ENCODE peak calls at places on chromosomes 3 and 15, in seven cellular contexts. K is WTC11; H is CD8-positive, alpha-beta T cell; D is osteocyte; R is HFFc6; X is psoas muscle; Q is uterus. I is an unnamed sample.

GRCh38 chr3:45628746-45629145 is 34.2 kb downstream of the LIMD1 start:
- DNase-seq in K (no peak), H (no peak), D (no peak), R (no peak), X (no peak), Q (no peak), I (no peak)

GRCh38 chr15:39084683-39085530 is 496.0 kb upstream of the THBS1 start:
- DNase-seq in K (no peak), H (no peak), D (no peak), R (peak), X (no peak), Q (peak), I (peak)

GRCh38 chr15:73246411-73246810 is 122.3 kb downstream of the HCN4 start:
- DNase-seq in K (no peak), H (no peak), D (no peak), R (no peak), X (no peak), Q (no peak), I (no peak)

GRCh38 chr15:101168463-101168824 is 83.4 kb downstream of the CHSY1 start:
- DNase-seq in K (no peak), H (no peak), D (no peak), R (no peak), X (peak), Q (peak), I (peak)

GRCh38 chr3:193744822-193745684 is 152.0 kb downstream of the OPA1 start:
- DNase-seq in K (no peak), H (no peak), D (peak), R (no peak), X (no peak), Q (no peak), I (no peak)

GRCh38 chr15:40844543-40844981 is 714 bp downstream of the SPINT1 start:
- DNase-seq in K (peak), H (peak), D (no peak), R (no peak), X (peak), Q (no peak), I (no peak)

GRCh38 chr15:68821898-68822380 is 1.2 kb upstream of the ANP32A start:
- DNase-seq in K (no peak), H (no peak), D (no peak), R (no peak), X (no peak), Q (no peak), I (no peak)

GRCh38 chr3:9500108-9501050 is 53.2 kb downstream of the LHFPL4 start:
- DNase-seq in K (peak), H (peak), D (peak), R (peak), X (peak), Q (no peak), I (peak)

GRCh38 chr15:69413822-69414701 is at the start of gene KIF23:
- DNase-seq in K (peak), H (peak), D (peak), R (peak), X (peak), Q (peak), I (peak)

GRCh38 chr15:74616020-74616939 is 644 bp downstream of the CLK3 start:
- DNase-seq in K (peak), H (peak), D (no peak), R (peak), X (peak), Q (peak), I (peak)

GRCh38 chr3:155664922-155665695 is 79.8 kb downstream of the PLCH1 start:
- DNase-seq in K (no peak), H (no peak), D (no peak), R (peak), X (peak), Q (peak), I (peak)

GRCh38 chr3:45946307-45946706 is 3.0 kb downstream of the CXCR6 start:
- DNase-seq in K (no peak), H (no peak), D (no peak), R (peak), X (no peak), Q (no peak), I (peak)

GRCh38 chr3:60931452-60931851 is 319.8 kb downstream of the FHIT start:
- DNase-seq in K (no peak), H (no peak), D (no peak), R (no peak), X (no peak), Q (no peak), I (no peak)

GRCh38 chr15:81029416-81030367 is 29.0 kb downstream of the TLNRD1 start:
- DNase-seq in K (no peak), H (no peak), D (no peak), R (no peak), X (no peak), Q (no peak), I (peak)

GRCh38 chr3:156149781-156150375 is 29.5 kb downstream of the KCNAB1 start:
- DNase-seq in K (no peak), H (no peak), D (no peak), R (no peak), X (no peak), Q (no peak), I (peak)

GRCh38 chr3:14117468-14118399 is 6.9 kb downstream of the CHCHD4 start:
- DNase-seq in K (no peak), H (no peak), D (no peak), R (no peak), X (no peak), Q (no peak), I (no peak)

DNA sequence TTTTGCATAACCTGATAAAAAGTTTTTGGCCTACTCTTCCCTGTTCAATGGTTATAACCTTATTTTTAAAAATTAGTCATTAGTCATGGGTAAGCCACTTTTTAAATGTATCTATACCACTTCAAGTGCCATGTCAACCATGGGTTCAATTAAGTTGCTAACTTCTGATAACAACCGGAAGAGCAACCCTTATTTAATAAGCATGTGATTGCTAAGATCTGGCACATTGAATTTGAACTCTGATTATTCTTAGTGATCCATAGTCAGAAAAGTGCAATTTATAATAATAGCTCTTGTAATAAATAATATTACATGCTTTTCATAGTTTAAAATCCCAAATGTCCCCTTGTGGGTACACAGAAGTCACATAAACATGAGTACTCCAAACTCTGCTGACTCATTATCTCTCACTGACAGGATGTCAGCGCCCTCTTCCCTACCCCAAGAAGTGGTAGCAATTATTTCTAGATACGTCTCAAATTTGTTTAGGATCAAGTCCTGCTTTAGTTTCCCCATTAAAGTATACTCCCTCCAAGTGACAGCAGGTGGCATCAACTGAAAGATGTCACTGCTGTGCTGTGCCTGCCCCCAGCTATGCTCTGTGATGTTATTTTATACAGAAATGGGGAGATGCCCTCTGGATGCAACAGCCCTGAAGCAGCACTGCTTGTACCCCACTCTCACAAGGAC is 18.6 kb downstream of the SAMD7 start:
- DNase-seq in K (no peak), H (no peak), D (no peak), R (no peak), X (no peak), Q (no peak), I (no peak)
- TF ChIP-seq CTCF in K (no peak), H (no peak), D (no peak), R (no peak), X (no peak), Q (no peak), I (no peak)

GRCh38 chr3:113057117-113057516 is 66.3 kb downstream of the GTPBP8 start:
- DNase-seq in K (no peak), H (no peak), D (no peak), R (no peak), X (no peak), Q (no peak), I (no peak)
- TF ChIP-seq CTCF in K (no peak), H (no peak), D (no peak), R (no peak), X (no peak), Q (no peak), I (no peak)

DNA sequence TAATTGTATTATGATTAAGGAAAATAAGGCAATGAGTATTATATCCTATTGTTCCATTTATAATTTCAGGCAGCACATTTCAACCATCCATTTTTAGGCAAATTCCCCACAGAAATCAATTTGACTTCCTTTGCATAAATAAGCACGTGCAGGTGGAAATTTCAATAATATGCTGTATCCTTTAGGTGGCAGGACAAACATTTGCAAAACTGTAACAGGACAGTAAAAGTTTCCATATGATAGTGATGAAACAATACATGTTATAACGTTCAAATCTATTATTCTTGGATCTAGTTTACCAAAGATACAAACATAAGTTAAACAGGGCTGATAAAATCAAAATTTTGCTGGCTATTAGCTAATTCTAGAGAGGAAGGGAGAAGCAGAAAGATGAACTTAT is 8.5 kb downstream of the UACA start:
- DNase-seq in K (no peak), H (no peak), D (no peak), R (no peak), X (no peak), Q (no peak), I (no peak)
- TF ChIP-seq CTCF in K (no peak), H (no peak), D (peak), R (peak), X (no peak), Q (no peak), I (peak)

GRCh38 chr3:102125197-102125993 is 276.1 kb downstream of the NFKBIZ start:
- DNase-seq in K (no peak), H (no peak), D (no peak), R (no peak), X (no peak), Q (no peak), I (no peak)
- TF ChIP-seq CTCF in K (no peak), H (no peak), D (no peak), R (no peak), X (no peak), Q (no peak), I (no peak)

I was measured in AG10803.